ENCODE peak calls at places on chromosomes 12 and 14, in five cellular contexts. A is endothelial cell of umbilical vein, P is LoVo, U is psoas muscle, J is posterior cingulate gyrus. O is an unnamed sample.

GRCh38 chr14:88987516-88987915 is 163.1 kb downstream of the TTC8 start:
- DNase-seq in U (no peak), J (no peak), P (peak; percentile 41), A (no peak), O (peak; percentile 40)

GRCh38 chr12:28683371-28683770 is 465.7 kb upstream of the FAR2 start:
- DNase-seq in J (no peak), U (no peak), P (no peak), A (no peak), O (no peak)

GRCh38 chr14:90301122-90301521 is 30.6 kb downstream of the NRDE2 start:
- DNase-seq in P (no peak), A (no peak), J (no peak), U (no peak), O (no peak)

GRCh38 chr12:8628731-8629130 is 16.1 kb upstream of the AICDA start:
- DNase-seq in U (no peak), J (no peak), A (no peak), P (no peak), O (no peak)

GRCh38 chr12:13436696-13437391 is 240.3 kb downstream of the EMP1 start:
- DNase-seq in J (no peak), P (peak; percentile 19), U (no peak), A (no peak), O (peak; percentile 10)

GRCh38 chr12:130970908-130971233 is 17.2 kb downstream of the ADGRD1 start:
- DNase-seq in U (no peak), A (no peak), P (no peak), J (no peak), O (no peak)

GRCh38 chr14:104287301-104288009 is 149.1 kb downstream of the KIF26A start:
- DNase-seq in A (no peak), J (no peak), P (no peak), U (peak; percentile 5), O (no peak)

GRCh38 chr14:74712499-74713394 is at the start of the genes AREL1 and FCF1:
- DNase-seq in J (peak; percentile 76), P (peak; percentile 88), A (peak; percentile 87), U (peak; percentile 78), O (peak; percentile 92)

GRCh38 chr12:18905134-18905533 is 167.2 kb downstream of the CAPZA3 start:
- DNase-seq in U (no peak), P (no peak), A (no peak), J (no peak), O (no peak)

GRCh38 chr12:130959632-130960031 is 5.9 kb downstream of the ADGRD1 start:
- DNase-seq in U (no peak), A (no peak), J (no peak), P (no peak), O (no peak)

GRCh38 chr12:121792607-121793500 is 634 bp downstream of the RHOF start:
- DNase-seq in J (no peak), U (no peak), P (no peak), A (no peak), O (no peak)

GRCh38 chr12:13839937-13840336 is 141.5 kb downstream of the GRIN2B start:
- DNase-seq in U (no peak), A (no peak), P (no peak), J (no peak), O (no peak)